ENCODE peak calls at places on chromosomes 3 and 15, in five cellular contexts. E is activated naive CD8-positive, alpha-beta T cell treated with anti-CD3 and anti-CD28 coated beads for 36 hours; L is omental fat pad; R is NCI-H748 treated with DMSO at 0.1 percent for 48 hours; H is GM03348. F is an unnamed sample.

GRCh38 chr3:37711721-37712120 is 150.0 kb upstream of the CTDSPL start:
- DNase-seq in E (no peak), L (no peak), R (no peak), H (no peak), F (no peak)

GRCh38 chr3:137020315-137020714 is 62.5 kb downstream of the IL20RB start:
- DNase-seq in E (no peak), L (no peak), R (no peak), H (no peak), F (no peak)

GRCh38 chr3:63993653-63994079 is 29.6 kb downstream of the PSMD6 start:
- DNase-seq in E (peak; percentile 41), L (no peak), R (peak; percentile 12), H (peak; percentile 91), F (no peak)

GRCh38 chr15:93027413-93027812 is 61.6 kb downstream of the RGMA start:
- DNase-seq in E (no peak), L (no peak), R (no peak), H (no peak), F (no peak)

GRCh38 chr3:194330579-194330978 is 20.5 kb downstream of the CPN2 start:
- DNase-seq in E (no peak), L (no peak), R (no peak), H (peak; percentile 83), F (no peak)

GRCh38 chr3:138202945-138203701 is 16.0 kb downstream of the ARMC8 start:
- DNase-seq in E (peak; percentile 4), L (no peak), R (no peak), H (no peak), F (no peak)

GRCh38 chr3:78343221-78343620 is 1303.3 kb downstream of the ROBO2 start:
- DNase-seq in E (no peak), L (no peak), R (no peak), H (no peak), F (no peak)

GRCh38 chr3:32969656-32970055 is 18.2 kb downstream of the CCR4 start:
- DNase-seq in E (no peak), L (no peak), R (peak; percentile 4), H (no peak), F (peak; percentile 43)

GRCh38 chr15:64379216-64379960 is 1.9 kb downstream of the PCLAF start:
- DNase-seq in E (no peak), L (no peak), R (no peak), H (peak; percentile 27), F (no peak)

GRCh38 chr15:48459571-48460461 is 128.6 kb downstream of the DUT start:
- DNase-seq in E (no peak), L (no peak), R (no peak), H (peak; percentile 60), F (no peak)

GRCh38 chr3:65831733-65832425 is 206.8 kb downstream of the MAGI1 start:
- DNase-seq in E (no peak), L (no peak), R (no peak), H (peak; percentile 75), F (no peak)

GRCh38 chr3:138724433-138724832 is 110.3 kb downstream of the PIK3CB start:
- DNase-seq in E (no peak), L (no peak), R (no peak), H (no peak), F (no peak)

GRCh38 chr3:120526011-120526870 is 69.9 kb upstream of the NDUFB4 start:
- DNase-seq in E (no peak), L (no peak), R (no peak), H (no peak), F (no peak)

GRCh38 chr15:83304861-83305661 is 20.6 kb upstream of the BNC1 start:
- DNase-seq in E (no peak), L (no peak), R (no peak), H (no peak), F (no peak)

GRCh38 chr15:95884276-95884675 is 446.2 kb upstream of the NR2F2 start:
- DNase-seq in E (no peak), L (no peak), R (no peak), H (peak; percentile 27), F (no peak)